ENCODE peak calls at places on chromosomes 16 and 17, in four cellular contexts. V, W, O and C are unnamed samples.

GRCh38 chr17:76585649-76586593 is at the start of gene ST6GALNAC2:
- DNase-seq in V (no peak), W (peak), O (peak), C (peak)

GRCh38 chr17:81906476-81907218 is 4.6 kb downstream of the PCYT2 start:
- DNase-seq in V (no peak), W (no peak), O (no peak), C (no peak)

GRCh38 chr17:82734987-82735866 is at the start of gene FN3K:
- DNase-seq in V (no peak), W (peak), O (peak), C (peak)

GRCh38 chr16:62872339-62872738 is 836.1 kb upstream of the CDH8 start:
- DNase-seq in V (no peak), W (no peak), O (no peak), C (no peak)

GRCh38 chr17:44591223-44591622 is 33.9 kb downstream of the FZD2 start:
- DNase-seq in V (no peak), W (no peak), O (no peak), C (no peak)

GRCh38 chr17:81741049-81741593 is 29.0 kb downstream of the SLC25A10 start:
- DNase-seq in V (no peak), W (no peak), O (no peak), C (no peak)

GRCh38 chr17:60888812-60889709 is 211.4 kb downstream of the BCAS3 start:
- DNase-seq in V (no peak), W (peak), O (no peak), C (no peak)

GRCh38 chr17:320809-321385 is 31.7 kb downstream of the RPH3AL start:
- DNase-seq in V (no peak), W (no peak), O (no peak), C (no peak)

GRCh38 chr17:19464033-19465026 is 53.3 kb downstream of the RNF112 start:
- DNase-seq in V (no peak), W (peak), O (peak), C (no peak)

GRCh38 chr17:31313982-31314787 is at the start of gene EVI2B:
- DNase-seq in V (no peak), W (peak), O (peak), C (no peak)

GRCh38 chr17:75476274-75476673 is 19.8 kb downstream of the TMEM94 start:
- DNase-seq in V (no peak), W (peak), O (peak), C (no peak)

GRCh38 chr17:39794249-39794970 is 56.7 kb downstream of the GRB7 start:
- DNase-seq in V (no peak), W (no peak), O (no peak), C (peak)

GRCh38 chr17:65261152-65261551 is 124.0 kb downstream of the RGS9 start:
- DNase-seq in V (no peak), W (no peak), O (no peak), C (no peak)

GRCh38 chr17:49994085-49995054 is 654 bp downstream of the DLX3 start:
- DNase-seq in V (no peak), W (no peak), O (no peak), C (peak)

GRCh38 chr17:59277031-59277430 is 54.4 kb upstream of the YPEL2 start:
- DNase-seq in V (no peak), W (no peak), O (no peak), C (no peak)

GRCh38 chr16:74999683-75000480 is 1.1 kb downstream of the ZNRF1 start:
- DNase-seq in V (no peak), W (no peak), O (no peak), C (peak)

GRCh38 chr17:45117848-45118646 is 14.3 kb downstream of the PLCD3 start:
- DNase-seq in V (no peak), W (no peak), O (no peak), C (no peak)

GRCh38 chr17:1533649-1534325 is 17.4 kb upstream of the INPP5K start:
- DNase-seq in V (no peak), W (no peak), O (no peak), C (no peak)

GRCh38 chr17:79883202-79883601 is 44.0 kb upstream of the CBX4 start:
- DNase-seq in V (no peak), W (no peak), O (no peak), C (no peak)

GRCh38 chr16:56424404-56424765 is 960 bp downstream of the AMFR start:
- DNase-seq in V (no peak), W (no peak), O (peak), C (peak)

GRCh38 chr17:6496116-6496481 is 51.8 kb downstream of the PIMREG start:
- DNase-seq in V (no peak), W (no peak), O (no peak), C (no peak)

GRCh38 chr17:2704890-2705248 is 6.7 kb downstream of the CLUH start:
- DNase-seq in V (no peak), W (no peak), O (no peak), C (no peak)

GRCh38 chr17:1290676-1291075 is 11.2 kb downstream of the TRARG1 start:
- DNase-seq in V (no peak), W (no peak), O (no peak), C (no peak)

GRCh38 chr17:11487469-11487868 is 110.8 kb upstream of the DNAH9 start:
- DNase-seq in V (no peak), W (no peak), O (no peak), C (no peak)

GRCh38 chr16:48220891-48221290 is 23.2 kb upstream of the LONP2 start:
- DNase-seq in V (no peak), W (no peak), O (no peak), C (no peak)

GRCh38 chr17:58005728-58006562 is 1.1 kb downstream of the SRSF1 start:
- DNase-seq in V (no peak), W (no peak), O (no peak), C (no peak)

GRCh38 chr16:11329080-11329491 is 16.2 kb upstream of the RMI2 start:
- DNase-seq in V (no peak), W (peak), O (peak), C (no peak)

GRCh38 chr16:57479422-57480126 is 6.7 kb downstream of the DOK4 start:
- DNase-seq in V (no peak), W (peak), O (peak), C (no peak)

GRCh38 chr16:11877374-11877773 is 26.0 kb upstream of the RSL1D1 start:
- DNase-seq in V (no peak), W (peak), O (peak), C (no peak)

GRCh38 chr16:27315333-27316037 is 1.7 kb downstream of the IL4R start:
- DNase-seq in V (no peak), W (peak), O (peak), C (no peak)

GRCh38 chr17:6592193-6592592 is 35.8 kb upstream of the PITPNM3 start:
- DNase-seq in V (no peak), W (no peak), O (no peak), C (no peak)

GRCh38 chr17:55814377-55814776 is 63.5 kb downstream of the PCTP start:
- DNase-seq in V (no peak), W (no peak), O (peak), C (peak)

GRCh38 chr17:43398724-43399595 is at the start of gene ARL4D:
- DNase-seq in V (no peak), W (peak), O (peak), C (peak)

GRCh38 chr17:66661411-66661843 is 173.5 kb upstream of the CACNG5 start:
- DNase-seq in V (no peak), W (peak), O (peak), C (peak)

GRCh38 chr17:16521070-16521727 is 29.2 kb upstream of the LRRC75A start:
- DNase-seq in V (no peak), W (peak), O (peak), C (peak)

GRCh38 chr17:4818276-4818675 is 11.3 kb downstream of the PLD2 start:
- DNase-seq in V (no peak), W (no peak), O (no peak), C (no peak)

GRCh38 chr16:8855051-8855786 is 13.6 kb downstream of the CARHSP1 start:
- DNase-seq in V (no peak), W (no peak), O (no peak), C (no peak)
- TF ChIP-seq CTCF in V (no peak), W (no peak), O (peak), C (no peak)

DNA sequence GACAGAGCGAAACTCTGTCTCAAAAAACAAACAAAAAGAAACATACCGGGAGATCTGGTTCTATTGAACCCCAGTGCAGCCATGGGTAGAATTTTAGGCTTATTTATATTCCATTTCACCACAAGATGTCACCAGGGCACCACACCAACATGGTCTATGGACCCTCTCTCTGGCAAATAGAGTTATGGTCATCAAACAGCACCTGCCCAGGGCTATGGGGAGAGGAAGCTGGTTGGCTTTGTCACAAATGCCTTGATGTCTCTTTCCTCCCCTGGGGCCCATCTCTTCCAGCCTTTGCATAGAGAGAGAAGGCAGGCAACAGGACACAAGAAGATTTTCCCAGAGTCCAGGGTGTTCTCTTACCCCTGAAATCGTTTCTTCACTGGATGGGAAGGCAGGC is 128.4 kb downstream of the WWOX start:
- DNase-seq in V (no peak), W (no peak), O (no peak), C (no peak)
- TF ChIP-seq CTCF in V (no peak), W (no peak), O (peak), C (peak)

GRCh38 chr16:71645450-71645849 is 19.5 kb downstream of the MARVELD3 start:
- DNase-seq in V (no peak), W (peak), O (peak), C (no peak)
- TF ChIP-seq CTCF in V (peak), W (peak), O (peak), C (no peak)

GRCh38 chr17:17972952-17973254 is 241 bp downstream of the DRC3 start:
- DNase-seq in V (no peak), W (no peak), O (no peak), C (no peak)

GRCh38 chr17:17975441-17975840 is 2.8 kb downstream of the DRC3 start:
- DNase-seq in V (no peak), W (no peak), O (no peak), C (no peak)

GRCh38 chr17:17971431-17972125 is 622 bp downstream of the TOM1L2 start:
- DNase-seq in V (no peak), W (no peak), O (no peak), C (peak)

GRCh38 chr17:17970699-17971430 is 1.3 kb downstream of the TOM1L2 start:
- DNase-seq in V (no peak), W (no peak), O (no peak), C (no peak)

GRCh38 chr17:17972126-17972951 is at the start of the genes DRC3 and TOM1L2:
- DNase-seq in V (peak), W (peak), O (peak), C (peak)
- TF ChIP-seq CTCF in V (no peak), W (peak), O (no peak), C (no peak)